ENCODE peak calls at places on chromosomes 1 and 21, in six cellular contexts. J is astrocyte of the spinal cord, I is cardiac fibroblast, W is cardiac muscle cell, E is endothelial cell of umbilical vein, G is ovary. A is an unnamed sample.

GRCh38 chr1:181324797-181325616 is 158.3 kb upstream of the CACNA1E start:
- DNase-seq in I (no peak), E (no peak), J (no peak), G (no peak), W (no peak), A (no peak)

GRCh38 chr1:6544831-6545230 is 9.5 kb downstream of the NOL9 start:
- DNase-seq in W (no peak), E (peak), J (peak), I (peak), G (no peak), A (no peak)

GRCh38 chr1:56799605-56800398 is 19.4 kb downstream of the FYB2 start:
- DNase-seq in J (peak), E (no peak), G (no peak), W (peak), I (peak), A (no peak)

GRCh38 chr1:11704226-11704619 is 12.7 kb downstream of the DRAXIN start:
- DNase-seq in I (no peak), G (no peak), E (no peak), J (no peak), W (no peak), A (no peak)

GRCh38 chr1:9852410-9853301 is 28.9 kb upstream of the CLSTN1 start:
- DNase-seq in E (no peak), W (peak), J (peak), G (no peak), I (peak), A (no peak)

GRCh38 chr1:116693759-116694482 is 26.4 kb upstream of the IGSF3 start:
- DNase-seq in J (peak), G (no peak), E (no peak), I (peak), W (peak), A (no peak)

GRCh38 chr1:91885331-91885715 is 628 bp downstream of the TGFBR3 start:
- DNase-seq in G (peak), E (no peak), I (no peak), J (no peak), W (no peak), A (no peak)

GRCh38 chr1:43388021-43388575 is 1.5 kb downstream of the MED8 start:
- DNase-seq in I (peak), E (no peak), G (no peak), J (no peak), W (no peak), A (no peak)

GRCh38 chr1:84851839-84852238 is 41.2 kb downstream of the LPAR3 start:
- DNase-seq in E (no peak), J (peak), W (peak), I (peak), G (no peak), A (no peak)

GRCh38 chr1:152479792-152480595 is 30.6 kb upstream of the LCE5A start:
- DNase-seq in I (peak), J (no peak), G (peak), E (no peak), W (peak), A (no peak)

GRCh38 chr1:151693057-151693651 is 23.4 kb downstream of the CELF3 start:
- DNase-seq in W (peak), I (peak), J (peak), E (peak), G (no peak), A (no peak)

GRCh38 chr1:27601771-27602509 is 2.0 kb downstream of the AHDC1 start:
- DNase-seq in E (peak), I (no peak), J (no peak), G (peak), W (no peak), A (no peak)

GRCh38 chr1:10108948-10109347 is 76.2 kb downstream of the UBE4B start:
- DNase-seq in I (no peak), E (no peak), J (no peak), W (no peak), G (no peak), A (no peak)

GRCh38 chr21:18620421-18620820 is 216.8 kb upstream of the TMPRSS15 start:
- DNase-seq in J (no peak), E (no peak), W (no peak), G (no peak), I (no peak), A (no peak)

GRCh38 chr1:22517936-22518335 is 45.4 kb upstream of the EPHA8 start:
- DNase-seq in I (no peak), W (no peak), G (no peak), J (peak), E (no peak), A (no peak)

GRCh38 chr1:8122477-8123407 is 96.6 kb upstream of the ERRFI1 start:
- DNase-seq in J (peak), I (peak), E (peak), W (peak), G (no peak), A (no peak)

GRCh38 chr1:35320937-35321336 is 52.4 kb downstream of the ZMYM4 start:
- DNase-seq in J (no peak), I (no peak), W (no peak), G (no peak), E (no peak), A (no peak)

GRCh38 chr1:237327061-237327460 is 285.1 kb downstream of the RYR2 start:
- DNase-seq in E (no peak), J (no peak), I (no peak), W (peak), G (no peak), A (no peak)

GRCh38 chr1:12435639-12436344 is 182.2 kb downstream of the DHRS3 start:
- DNase-seq in G (no peak), W (peak), I (peak), E (peak), J (peak), A (peak)

GRCh38 chr1:8134546-8135235 is 108.6 kb upstream of the ERRFI1 start:
- DNase-seq in G (no peak), E (no peak), W (peak), J (peak), I (peak), A (no peak)

GRCh38 chr21:41168391-41169257 is 664 bp downstream of the BACE2 start:
- DNase-seq in J (peak), G (peak), W (peak), E (peak), I (peak), A (no peak)
- TF ChIP-seq CTCF in J (peak), G (no peak), W (peak), E (no peak), I (no peak), A (no peak)

GRCh38 chr1:161676441-161676840 is 13.5 kb downstream of the FCGR2B start:
- DNase-seq in I (no peak), J (no peak), E (no peak), G (no peak), W (no peak), A (no peak)
- H3K4me3 ChIP-seq in I (no peak), J (no peak), E (no peak), G (no peak), W (no peak), A (no peak)

DNA sequence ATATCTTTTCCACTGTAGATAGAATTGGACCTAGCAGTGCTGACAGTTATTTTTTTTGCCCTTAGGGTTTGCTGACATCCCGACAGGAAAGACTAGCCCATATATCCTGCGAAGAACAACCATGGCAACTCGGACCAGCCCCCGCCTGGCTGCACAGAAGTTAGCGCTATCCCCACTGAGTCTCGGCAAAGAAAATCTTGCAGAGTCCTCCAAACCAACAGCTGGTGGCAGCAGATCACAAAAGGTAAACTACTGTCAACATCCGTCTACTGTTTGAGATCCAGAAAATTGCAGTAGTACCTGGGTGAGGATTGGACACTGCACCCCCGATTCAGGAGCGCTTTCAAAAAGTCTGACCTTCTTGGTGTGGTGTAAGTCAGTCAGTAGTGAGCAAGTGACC is 55.8 kb downstream of the CENPF start:
- DNase-seq in J (peak), G (no peak), W (peak), I (peak), E (peak), A (no peak)
- TF ChIP-seq CTCF in J (peak), G (no peak), W (peak), I (peak), E (peak), A (no peak)

DNA sequence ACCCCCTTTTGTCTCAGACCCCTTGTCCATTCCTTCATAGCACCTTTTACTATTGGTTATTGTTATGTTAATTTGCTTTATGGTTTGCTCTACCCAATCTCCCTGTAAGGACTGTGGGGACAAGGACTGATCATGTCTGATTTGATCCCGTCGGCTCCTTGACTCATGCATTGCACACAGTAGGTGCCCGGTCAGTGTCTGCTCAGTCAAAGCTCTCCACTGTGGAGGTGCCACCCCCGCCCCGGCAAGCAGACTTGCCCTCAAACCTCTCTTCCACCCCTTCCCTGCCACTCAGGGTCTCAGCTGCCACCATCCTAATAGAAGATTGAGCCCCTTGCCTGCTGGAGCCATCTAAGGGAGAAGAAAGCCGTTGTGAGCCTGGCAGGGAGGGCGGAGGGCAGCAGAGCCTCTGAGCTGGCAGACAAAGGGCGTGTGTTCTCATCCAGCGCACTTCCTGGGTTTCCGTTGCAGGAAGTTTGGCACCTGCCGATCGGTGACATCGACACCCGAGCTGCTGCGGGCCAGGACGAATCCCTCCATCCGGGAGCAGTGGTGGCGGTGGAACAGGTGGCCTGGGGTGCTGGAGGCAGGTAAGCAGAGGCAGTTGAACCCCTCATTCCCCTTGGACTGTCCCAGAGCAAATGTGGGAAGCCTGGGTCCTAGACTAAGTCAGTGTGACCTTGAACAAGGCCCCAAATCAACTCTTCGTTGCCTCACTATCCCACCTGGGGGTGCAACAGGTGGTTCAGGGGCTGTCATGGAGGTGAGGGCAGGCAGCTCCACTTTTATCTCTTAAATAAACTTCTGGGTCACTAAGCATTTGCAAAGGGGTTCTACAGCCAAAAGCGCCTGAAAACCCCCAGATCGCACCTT is 2.2 kb upstream of the FBLIM1 start:
- DNase-seq in G (no peak), W (no peak), I (no peak), J (no peak), E (peak), A (no peak)
- H3K4me3 ChIP-seq in G (no peak), W (no peak), I (no peak), J (no peak), E (no peak), A (no peak)

GRCh38 chr21:38794978-38795377 is 10.8 kb upstream of the ETS2 start:
- DNase-seq in I (no peak), G (no peak), W (no peak), E (no peak), J (no peak), A (no peak)
- TF ChIP-seq CTCF in I (no peak), G (no peak), W (no peak), E (no peak), J (no peak), A (no peak)

GRCh38 chr1:47223174-47223920 is 8.7 kb downstream of the TAL1 start:
- DNase-seq in W (no peak), E (no peak), J (no peak), I (no peak), G (no peak), A (no peak)

GRCh38 chr1:47225430-47226100 is 6.5 kb downstream of the TAL1 start:
- DNase-seq in I (no peak), E (peak), G (no peak), J (no peak), W (no peak), A (no peak)

GRCh38 chr1:47222476-47222875 is 9.5 kb downstream of the TAL1 start:
- DNase-seq in G (no peak), I (no peak), W (no peak), E (no peak), J (no peak), A (no peak)

GRCh38 chr1:47224676-47225399 is 7.2 kb downstream of the TAL1 start:
- DNase-seq in G (no peak), W (no peak), J (no peak), I (no peak), E (no peak), A (no peak)

GRCh38 chr1:47223921-47224675 is 7.9 kb downstream of the TAL1 start:
- DNase-seq in J (no peak), W (no peak), I (no peak), E (no peak), G (no peak), A (no peak)
- H3K4me3 ChIP-seq in J (no peak), W (no peak), I (no peak), E (no peak), G (no peak), A (no peak)

GRCh38 chr1:2271134-2271785 is 43.1 kb downstream of the SKI start:
- DNase-seq in W (no peak), E (no peak), J (no peak), G (no peak), I (no peak), A (no peak)

GRCh38 chr1:2269922-2270259 is 41.8 kb downstream of the SKI start:
- DNase-seq in J (no peak), E (no peak), I (no peak), W (no peak), G (no peak), A (no peak)

GRCh38 chr1:2271841-2272655 is 43.9 kb downstream of the SKI start:
- DNase-seq in J (no peak), W (no peak), I (no peak), E (no peak), G (no peak), A (no peak)

GRCh38 chr1:2269193-2269921 is 41.2 kb downstream of the SKI start:
- DNase-seq in I (no peak), E (no peak), J (no peak), W (no peak), G (no peak), A (no peak)

DNA sequence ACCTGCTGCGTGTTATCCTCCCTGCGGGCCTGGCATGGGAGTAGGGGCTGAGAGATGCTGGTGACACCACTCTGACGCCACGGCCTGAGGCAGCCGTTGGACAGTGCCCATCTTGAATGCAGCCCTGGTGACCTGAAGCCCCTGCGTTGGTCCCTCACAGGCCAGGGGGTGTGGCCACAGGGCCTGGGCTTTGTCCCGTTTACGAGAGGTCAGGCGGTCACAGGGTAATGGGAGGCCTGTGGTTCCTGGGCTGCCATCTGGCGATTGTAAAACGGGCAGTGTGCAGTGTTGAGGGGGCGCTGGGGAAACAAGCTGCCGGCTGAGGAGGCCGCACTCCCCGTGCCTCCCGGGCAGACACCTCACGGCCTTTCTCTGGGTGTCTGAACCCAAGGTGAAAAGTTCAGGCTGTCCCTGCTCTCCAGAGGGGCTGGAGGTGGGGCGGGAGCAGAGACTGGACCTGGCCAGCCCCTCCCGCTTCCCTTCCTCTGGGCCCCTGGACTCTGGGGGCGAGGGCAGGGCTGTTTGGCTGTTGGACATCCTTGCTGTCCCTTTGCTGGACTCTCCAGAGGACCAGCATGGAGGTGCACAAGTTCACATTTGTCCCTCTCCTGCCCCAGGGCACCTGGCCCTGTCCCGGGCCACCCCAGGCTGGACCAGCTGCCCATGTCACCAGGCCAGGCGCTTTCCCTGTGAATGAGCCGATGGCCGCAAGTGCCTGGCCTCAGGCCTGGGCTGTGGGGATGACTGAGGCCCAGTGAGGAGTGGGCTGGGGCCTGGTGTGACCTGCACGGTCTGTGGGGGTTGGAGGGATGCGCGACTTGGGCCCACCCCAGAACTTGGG is 42.4 kb downstream of the SKI start:
- DNase-seq in G (no peak), W (peak), J (no peak), E (no peak), I (no peak), A (no peak)
- TF ChIP-seq CTCF in G (no peak), W (no peak), J (no peak), E (no peak), I (no peak), A (no peak)

DNA sequence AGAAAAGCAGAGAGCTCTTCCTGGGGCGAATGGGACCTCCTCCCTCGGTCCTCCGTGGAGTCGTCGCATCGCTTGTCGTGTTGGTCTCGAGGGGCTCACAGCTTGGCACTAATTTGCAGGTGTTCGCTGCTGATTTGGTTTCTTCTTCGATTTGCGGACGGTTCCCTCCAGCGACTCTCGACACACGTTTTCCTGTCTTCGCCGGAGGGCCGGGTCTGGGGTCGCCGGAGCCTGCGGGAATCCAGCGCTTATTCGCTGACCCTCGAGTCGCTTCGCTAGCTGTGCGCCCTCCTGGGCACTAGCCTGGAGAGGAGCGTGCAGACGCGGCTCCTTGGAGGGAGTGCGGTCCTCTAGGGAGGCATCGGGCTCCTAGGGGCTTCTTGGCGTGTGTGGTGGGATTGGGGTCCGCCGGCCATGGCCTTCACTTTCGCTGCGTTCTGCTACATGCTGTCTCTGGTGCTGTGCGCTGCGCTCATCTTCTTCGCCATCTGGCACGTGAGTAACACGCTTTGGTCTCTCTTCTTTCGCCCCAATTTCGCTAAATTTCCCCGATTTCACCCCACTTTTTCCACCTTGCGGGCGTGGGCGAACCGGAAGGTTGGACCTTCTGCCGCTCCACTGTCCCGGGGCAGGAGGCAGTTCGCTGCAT is 768 bp downstream of the CNIH3 start:
- DNase-seq in W (no peak), E (no peak), J (no peak), G (no peak), I (no peak), A (no peak)
- H3K4me3 ChIP-seq in W (peak), E (peak), J (peak), G (no peak), I (peak), A (no peak)

GRCh38 chr1:211648980-211649934 is 26.2 kb downstream of the NEK2 start:
- DNase-seq in J (no peak), E (no peak), I (no peak), G (peak), W (peak), A (no peak)
- TF ChIP-seq CTCF in J (no peak), E (peak), I (no peak), G (no peak), W (peak), A (peak)

A was measured in GM12864.